ENCODE peak calls at places on chromosomes 2 and 18, in nine cellular contexts. L is stomach, G is AG04450, H is colonic mucosa, Q is astrocyte, O is upper lobe of left lung, E is spleen, N is kidney, C is heart right ventricle. S is an unnamed sample. For H3K9me3, the result is how much of the 10 kb centered on the place peaks cover.

GRCh38 chr18:61606068-61606660 is 272.9 kb downstream of the CDH20 start:
- DNase-seq in Q (peak), H (no peak), C (peak), L (no peak), O (peak), G (no peak), N (peak), E (no peak), S (no peak)

GRCh38 chr2:25072606-25073005 is 30.7 kb downstream of the EFR3B start:
- DNase-seq in Q (no peak), C (no peak), E (no peak), O (peak), H (no peak), G (no peak), L (no peak), N (no peak), S (no peak)

GRCh38 chr2:54310314-54310713 is 54.3 kb upstream of the TSPYL6 start:
- DNase-seq in H (no peak), O (no peak), G (no peak), Q (peak), C (no peak), N (no peak), L (no peak), E (no peak), S (no peak)

GRCh38 chr18:27585602-27586173 is 400.6 kb upstream of the CHST9 start:
- DNase-seq in H (peak), C (no peak), N (no peak), Q (no peak), G (no peak), E (no peak), L (no peak), O (no peak), S (no peak)

GRCh38 chr2:162382283-162382682 is 38.4 kb downstream of the GCA start:
- DNase-seq in C (peak), G (no peak), E (no peak), L (no peak), N (no peak), H (no peak), Q (peak), O (no peak), S (no peak)

GRCh38 chr2:237092920-237093781 is 7.5 kb downstream of the COPS8 start:
- DNase-seq in O (no peak), C (peak), L (no peak), G (peak), Q (peak), H (no peak), N (no peak), E (no peak), S (no peak)

GRCh38 chr2:223860809-223861738 is 23.7 kb upstream of the AP1S3 start:
- DNase-seq in E (no peak), O (no peak), G (no peak), C (no peak), N (no peak), L (peak), H (peak), Q (peak), S (no peak)

GRCh38 chr2:128773641-128774319 is 455.1 kb upstream of the HS6ST1 start:
- DNase-seq in G (no peak), C (no peak), L (no peak), O (peak), Q (no peak), H (no peak), E (peak), N (no peak), S (no peak)

GRCh38 chr2:118179445-118179844 is 91.2 kb downstream of the INSIG2 start:
- DNase-seq in Q (no peak), L (no peak), N (no peak), E (no peak), H (no peak), C (no peak), O (no peak), G (no peak), S (no peak)

GRCh38 chr2:109487237-109487869 is 126.4 kb downstream of the SEPTIN10 start:
- DNase-seq in O (no peak), H (no peak), L (no peak), E (no peak), G (peak), N (peak), Q (peak), C (no peak), S (no peak)

GRCh38 chr18:33923980-33924379 is 300.7 kb downstream of the NOL4 start:
- DNase-seq in L (no peak), H (no peak), O (no peak), N (no peak), Q (no peak), E (no peak), C (no peak), G (no peak), S (no peak)

GRCh38 chr2:198054299-198054698 is 249.9 kb downstream of the PLCL1 start:
- DNase-seq in H (peak), C (no peak), O (no peak), G (no peak), L (peak), Q (peak), E (no peak), N (no peak), S (peak)

GRCh38 chr2:108621087-108621559 is 86.9 kb downstream of the LIMS1 start:
- DNase-seq in L (peak), O (peak), E (peak), N (peak), C (no peak), G (no peak), H (peak), Q (peak), S (peak)

GRCh38 chr18:12046751-12047335 is 46.8 kb upstream of the ANKRD62 start:
- DNase-seq in G (no peak), E (no peak), Q (no peak), C (no peak), N (no peak), L (no peak), H (peak), O (no peak), S (no peak)

GRCh38 chr18:70464343-70465114 is 175.7 kb downstream of the SOCS6 start:
- DNase-seq in C (peak), H (peak), N (peak), G (no peak), O (peak), Q (peak), E (peak), L (peak), S (peak)

GRCh38 chr2:144152817-144153271 is 367.1 kb downstream of the ZEB2 start:
- DNase-seq in E (no peak), Q (peak), O (no peak), L (no peak), G (no peak), N (no peak), H (no peak), C (no peak), S (no peak)

GRCh38 chr2:157874997-157875719 is 972 bp downstream of the ACVR1 start:
- DNase-seq in E (peak), H (peak), O (peak), C (peak), G (peak), L (no peak), N (peak), Q (peak), S (no peak)

GRCh38 chr2:180124273-180124881 is 117.3 kb upstream of the CWC22 start:
- DNase-seq in O (no peak), Q (peak), E (no peak), L (no peak), C (no peak), N (no peak), H (no peak), G (peak), S (no peak)

GRCh38 chr18:4004176-4004829 is 450.8 kb downstream of the DLGAP1 start:
- DNase-seq in G (no peak), L (no peak), O (no peak), E (no peak), H (no peak), N (no peak), C (no peak), Q (peak), S (no peak)

GRCh38 chr2:39377226-39377939 is 59.7 kb downstream of the MAP4K3 start:
- DNase-seq in O (no peak), G (no peak), E (no peak), L (no peak), Q (peak), N (no peak), C (no peak), H (no peak), S (no peak)

GRCh38 chr2:61018798-61019197 is 743 bp upstream of the PUS10 start:
- DNase-seq in Q (no peak), O (no peak), L (no peak), H (no peak), N (no peak), E (no peak), G (no peak), C (no peak), S (no peak)

GRCh38 chr2:27844821-27845255 is 45.3 kb downstream of the RBKS start:
- DNase-seq in Q (peak), C (no peak), N (no peak), O (no peak), G (no peak), H (no peak), L (no peak), E (no peak), S (no peak)

GRCh38 chr2:156896294-156896693 is 361.2 kb upstream of the GALNT5 start:
- DNase-seq in L (no peak), H (no peak), G (no peak), O (no peak), C (no peak), Q (peak), E (no peak), N (no peak), S (no peak)

GRCh38 chr2:119252186-119253113 is 28.8 kb downstream of the STEAP3 start:
- DNase-seq in Q (peak), L (no peak), C (no peak), O (no peak), G (peak), E (no peak), H (no peak), N (no peak), S (no peak)

GRCh38 chr2:47838249-47838648 is 55.3 kb downstream of the MSH6 start:
- DNase-seq in N (no peak), E (no peak), L (no peak), Q (no peak), G (no peak), C (no peak), O (no peak), H (no peak), S (no peak)

GRCh38 chr2:7418343-7418742 is 501.1 kb downstream of the RNF144A start:
- DNase-seq in L (no peak), G (no peak), C (no peak), H (no peak), O (no peak), E (no peak), N (no peak), Q (no peak), S (no peak)

GRCh38 chr2:71102981-71103681 is 26.9 kb downstream of the MCEE start:
- DNase-seq in N (no peak), H (no peak), L (no peak), C (no peak), Q (no peak), G (no peak), E (no peak), O (no peak), S (no peak)

GRCh38 chr2:9807056-9807455 is 36.2 kb upstream of the TAF1B start:
- DNase-seq in H (no peak), E (no peak), G (no peak), O (no peak), Q (no peak), L (peak), C (no peak), N (peak), S (no peak)

GRCh38 chr2:43453771-43454170 is 142.1 kb downstream of the THADA start:
- DNase-seq in E (no peak), Q (no peak), H (no peak), C (no peak), N (no peak), O (no peak), L (no peak), G (no peak), S (no peak)

GRCh38 chr2:144650886-144651285 is 131.0 kb upstream of the ZEB2 start:
- DNase-seq in Q (no peak), L (no peak), H (no peak), C (no peak), N (no peak), E (no peak), O (no peak), G (no peak), S (no peak)

GRCh38 chr2:152582081-152582480 is 135.2 kb downstream of the PRPF40A start:
- DNase-seq in C (no peak), Q (no peak), O (no peak), N (no peak), H (no peak), G (no peak), E (no peak), L (no peak), S (no peak)
- H3K27ac ChIP-seq in C (no peak), Q (no peak), O (no peak), N (no peak), H (no peak), G (no peak), E (no peak), L (no peak), S (no peak)

DNA sequence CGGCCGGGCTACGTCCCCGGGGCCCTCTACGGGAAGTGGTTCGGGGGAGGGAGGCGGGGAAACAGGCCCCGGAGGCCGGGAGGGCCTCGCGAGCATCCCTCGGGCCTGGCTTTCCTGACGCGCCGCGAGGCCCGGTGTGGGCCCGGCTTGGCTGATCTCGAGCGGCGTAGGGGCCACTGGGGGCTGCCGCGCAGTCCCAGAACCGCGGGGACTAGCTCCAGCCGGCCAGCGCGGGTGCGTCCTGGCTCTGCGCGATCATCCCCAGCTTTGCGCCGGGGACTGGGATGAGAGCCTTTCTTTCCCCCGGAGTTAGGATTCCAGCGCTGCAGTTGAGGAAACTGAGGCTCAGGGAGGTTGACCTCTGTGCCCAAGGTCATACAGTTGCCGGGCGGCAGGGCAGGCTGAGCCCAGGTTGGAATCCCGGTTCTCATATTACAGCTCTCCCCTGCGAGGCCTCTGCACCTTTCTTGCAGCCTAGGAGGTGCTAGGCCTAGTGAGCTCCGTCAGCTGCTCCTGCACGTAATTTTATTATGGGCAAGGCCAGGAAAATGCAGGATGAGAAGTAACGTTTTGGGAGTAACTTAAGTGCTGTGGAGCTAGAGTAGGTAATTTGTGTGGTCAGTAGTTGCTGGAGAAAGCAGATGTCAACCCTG is 501 bp downstream of the LPIN1 start:
- DNase-seq in O (peak), Q (peak), H (peak), C (no peak), L (peak), N (no peak), G (no peak), E (no peak), S (no peak)
- TF ChIP-seq CTCF in O (no peak), Q (no peak), H (no peak), C (no peak), L (no peak), N (no peak), G (no peak), E (no peak), S (no peak)

GRCh38 chr2:170118641-170119040 is 59.3 kb upstream of the MYO3B start:
- DNase-seq in C (no peak), E (no peak), H (no peak), G (no peak), N (no peak), Q (no peak), L (no peak), O (no peak), S (no peak)

GRCh38 chr2:170123593-170123992 is 54.4 kb upstream of the MYO3B start:
- DNase-seq in N (no peak), Q (peak), L (no peak), G (no peak), H (no peak), O (no peak), C (no peak), E (no peak), S (no peak)

GRCh38 chr2:170122883-170123547 is 54.9 kb upstream of the MYO3B start:
- DNase-seq in H (no peak), Q (peak), O (no peak), G (peak), E (no peak), L (no peak), N (no peak), C (no peak), S (no peak)

DNA sequence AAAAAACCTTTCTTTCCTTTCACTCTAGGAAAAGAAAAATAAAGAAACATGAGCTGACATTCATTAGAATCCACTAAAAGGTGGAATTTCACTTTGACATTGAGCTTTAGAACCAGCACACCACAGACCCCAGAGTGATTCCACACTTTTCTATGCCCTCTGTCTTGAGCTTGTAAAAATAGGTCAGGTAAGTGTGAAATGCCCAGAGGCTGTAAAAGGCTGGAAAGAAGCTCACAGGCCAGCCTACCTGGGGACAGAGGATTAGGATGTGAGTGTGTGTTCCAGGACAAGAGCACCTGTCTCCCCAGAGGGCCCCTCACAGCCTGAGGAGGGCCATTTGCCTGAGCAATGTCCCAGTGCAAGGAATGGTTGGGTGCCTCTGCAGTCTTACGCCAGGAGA is 56.3 kb upstream of the MYO3B start:
- DNase-seq in O (no peak), E (no peak), C (no peak), Q (peak), G (no peak), H (no peak), N (no peak), L (no peak), S (no peak)
- H3K9me3 ChIP-seq in O (under half), E (under half), C (under half), Q (under half), G (under half), H (under half), N (under half), L (under half), S (under half)

GRCh38 chr2:12008425-12009061 is 262.1 kb downstream of the LPIN1 start:
- DNase-seq in L (no peak), E (no peak), O (no peak), Q (peak), N (no peak), H (no peak), C (no peak), G (no peak), S (no peak)
- H3K27ac ChIP-seq in L (no peak), E (no peak), O (no peak), Q (no peak), N (no peak), H (no peak), C (no peak), G (no peak), S (no peak)

DNA sequence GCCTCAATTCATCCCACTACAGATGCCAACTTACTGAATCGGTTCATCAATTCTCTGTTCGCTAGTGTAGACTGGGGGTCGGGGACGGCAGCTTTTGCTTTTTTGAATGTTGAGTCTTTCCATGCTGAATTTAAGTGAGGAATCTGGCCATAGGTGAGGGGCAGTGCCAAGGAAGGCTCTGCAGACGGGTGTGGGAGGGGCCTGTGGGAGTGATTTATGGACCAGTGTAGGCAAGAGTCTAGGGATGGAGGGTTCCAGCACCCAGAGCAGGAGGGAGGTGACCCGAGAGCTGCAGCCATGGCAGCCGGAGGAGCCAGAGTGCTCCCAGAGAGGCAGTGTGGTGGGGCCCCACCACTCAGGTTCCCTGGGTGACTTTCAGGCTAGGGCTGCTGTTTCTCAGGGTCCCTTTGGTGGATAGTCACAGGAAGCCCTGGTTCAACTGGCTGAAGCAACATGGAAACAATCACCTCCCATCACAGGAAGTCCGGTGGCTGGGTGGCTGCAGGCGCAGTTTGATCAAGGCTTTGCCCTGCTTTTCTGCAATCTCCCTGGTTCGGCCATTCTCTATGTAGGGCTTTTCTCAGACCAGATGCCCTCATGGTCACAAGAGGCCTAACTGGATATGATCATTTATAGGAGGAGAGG is 16.9 kb upstream of the TEX44 start:
- DNase-seq in G (no peak), O (no peak), L (no peak), H (no peak), C (no peak), N (no peak), Q (no peak), E (no peak), S (no peak)
- TF ChIP-seq CTCF in G (no peak), O (no peak), L (no peak), H (no peak), C (no peak), N (no peak), Q (no peak), E (no peak), S (no peak)

DNA sequence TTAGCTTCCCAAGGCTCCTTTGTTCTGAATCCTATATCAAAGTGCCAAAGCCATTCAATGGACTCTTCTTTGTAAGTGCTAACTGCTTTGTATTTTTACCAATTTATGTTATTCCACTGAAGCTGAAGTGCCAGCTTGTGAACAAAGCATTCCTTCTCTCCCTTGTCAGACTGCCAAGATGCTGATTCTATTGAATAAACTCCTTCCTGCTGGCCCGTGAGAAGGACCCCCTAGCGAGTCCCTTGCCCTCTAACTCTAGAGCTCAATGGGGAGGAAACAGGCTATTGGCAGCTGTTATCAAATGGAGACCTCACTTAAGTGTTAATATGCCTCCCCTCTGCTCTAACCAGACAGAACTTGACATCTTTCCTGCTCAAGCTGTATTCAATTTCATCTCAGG is 1097.9 kb upstream of the CNTNAP5 start:
- DNase-seq in L (no peak), N (no peak), C (no peak), G (no peak), O (no peak), E (no peak), Q (no peak), H (no peak), S (no peak)
- H3K9me3 ChIP-seq in L (under half), N (under half), C (half or more), G (under half), O (under half), E (half or more), Q (under half), H (under half), S (under half)